ENCODE peak calls at places on chromosomes 13 and 19, in four cellular contexts. W is testis, H is Peyer's patch, N is ovary. G is an unnamed sample.

GRCh38 chr13:99322297-99323103 is 15.3 kb upstream of the GPR183 start:
- DNase-seq in H (no peak), N (no peak), W (no peak), G (peak; percentile 38)

GRCh38 chr13:100976993-100977392 is 302.4 kb upstream of the TMTC4 start:
- DNase-seq in H (no peak), W (no peak), N (no peak), G (no peak)

GRCh38 chr13:29165840-29166239 is 345.7 kb downstream of the MTUS2 start:
- DNase-seq in W (no peak), N (no peak), H (no peak), G (no peak)

GRCh38 chr13:60163525-60164471 is at the start of gene DIAPH3:
- DNase-seq in N (peak; percentile 94), H (peak; percentile 94), W (peak; percentile 98), G (peak; percentile 98)

GRCh38 chr19:29966594-29967249 is 24.7 kb downstream of the URI1 start:
- DNase-seq in H (no peak), W (no peak), N (no peak), G (peak; percentile 31)

GRCh38 chr13:20848944-20849343 is 53.6 kb downstream of the XPO4 start:
- DNase-seq in W (no peak), N (no peak), H (no peak), G (no peak)

GRCh38 chr13:25977671-25978070 is 74.1 kb downstream of the SHISA2 start:
- DNase-seq in W (no peak), N (no peak), H (no peak), G (no peak)

GRCh38 chr13:111929036-111929616 is 137.8 kb upstream of the SOX1 start:
- DNase-seq in H (no peak), N (no peak), W (no peak), G (no peak)

GRCh38 chr13:114064516-114065140 is 67.8 kb downstream of the RASA3 start:
- DNase-seq in W (no peak), H (no peak), N (peak; percentile 39), G (no peak)

GRCh38 chr13:36706755-36707154 is 32.9 kb downstream of the SERTM1 start:
- DNase-seq in W (no peak), H (no peak), N (no peak), G (no peak)

GRCh38 chr13:89514534-89515312 is 1832.8 kb upstream of the MIR17HG start:
- DNase-seq in W (no peak), H (no peak), N (no peak), G (no peak)

GRCh38 chr19:42561512-42561911 is 33.2 kb downstream of the CEACAM8 start:
- DNase-seq in W (no peak), N (no peak), H (no peak), G (no peak)

GRCh38 chr13:80036845-80037504 is 304.0 kb downstream of the SPRY2 start:
- DNase-seq in H (peak; percentile 22), W (no peak), N (no peak), G (no peak)

GRCh38 chr19:35901854-35902661 is at the start of gene HCST:
- DNase-seq in H (peak; percentile 71), N (no peak), W (no peak), G (no peak)

GRCh38 chr13:113995051-113995601 is 21.2 kb upstream of the C13orf46 start:
- DNase-seq in W (no peak), H (no peak), N (no peak), G (no peak)

GRCh38 chr13:19185086-19185864 is 3.7 kb upstream of the TUBA3C start:
- DNase-seq in H (no peak), N (no peak), W (peak; percentile 57), G (no peak)

GRCh38 chr13:110415669-110416068 is 108.6 kb downstream of the COL4A2 start:
- DNase-seq in W (no peak), N (no peak), H (no peak), G (peak; percentile 5)

GRCh38 chr13:37241786-37242185 is 136.3 kb upstream of the CSNK1A1L start:
- DNase-seq in H (no peak), N (no peak), W (no peak), G (no peak)

DNA sequence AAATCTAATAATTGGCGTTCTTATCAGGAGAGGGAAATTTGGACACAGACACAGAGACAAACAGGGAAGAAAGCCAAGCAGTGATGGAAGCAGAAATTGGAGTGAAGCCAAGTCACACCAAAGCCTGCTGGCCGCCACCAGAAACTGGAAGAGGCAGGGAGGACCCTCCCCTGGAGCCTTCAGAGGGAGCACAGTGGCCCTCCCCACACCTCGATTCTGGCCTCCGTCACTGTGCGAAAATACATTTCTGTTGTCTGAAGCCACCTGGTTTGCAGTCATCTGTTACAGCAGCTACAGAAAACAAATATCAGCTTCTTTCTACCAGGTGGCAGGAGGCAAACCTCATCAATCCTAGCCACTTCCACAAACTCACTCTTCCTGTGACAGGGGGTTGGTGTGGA is 8.3 kb upstream of the TLE6 start:
- DNase-seq in W (peak; percentile 73), H (no peak), N (peak; percentile 35), G (no peak)
- TF ChIP-seq POLR2A in W (no peak), H (no peak), N (no peak), G (no peak)

GRCh38 chr19:50716178-50717025 is 3.2 kb downstream of the SHANK1 start:
- DNase-seq in N (no peak), W (no peak), H (no peak), G (no peak)
- TF ChIP-seq POLR2A in N (no peak), W (no peak), H (no peak), G (no peak)

GRCh38 chr19:1325568-1326294 is 40.1 kb downstream of the EFNA2 start:
- DNase-seq in W (no peak), N (no peak), H (no peak), G (no peak)
- TF ChIP-seq POLR2A in W (no peak), N (no peak), H (no peak), G (no peak)

GRCh38 chr19:3712663-3713531 is 4.7 kb downstream of the TJP3 start:
- DNase-seq in W (no peak), N (no peak), H (no peak), G (no peak)
- TF ChIP-seq POLR2A in W (no peak), N (no peak), H (no peak), G (no peak)

GRCh38 chr19:11558881-11559828 is at the start of gene ELOF1:
- DNase-seq in N (peak; percentile 98), W (peak; percentile 99), H (peak; percentile 97), G (peak; percentile 99)
- TF ChIP-seq POLR2A in N (peak; percentile 88), W (no peak), H (peak; percentile 71), G (peak; percentile 98)

GRCh38 chr13:24127116-24127631 is 33.3 kb upstream of the SPATA13 start:
- DNase-seq in W (no peak), H (no peak), N (no peak), G (no peak)
- TF ChIP-seq POLR2A in W (no peak), H (peak; percentile 23), N (no peak), G (no peak)

DNA sequence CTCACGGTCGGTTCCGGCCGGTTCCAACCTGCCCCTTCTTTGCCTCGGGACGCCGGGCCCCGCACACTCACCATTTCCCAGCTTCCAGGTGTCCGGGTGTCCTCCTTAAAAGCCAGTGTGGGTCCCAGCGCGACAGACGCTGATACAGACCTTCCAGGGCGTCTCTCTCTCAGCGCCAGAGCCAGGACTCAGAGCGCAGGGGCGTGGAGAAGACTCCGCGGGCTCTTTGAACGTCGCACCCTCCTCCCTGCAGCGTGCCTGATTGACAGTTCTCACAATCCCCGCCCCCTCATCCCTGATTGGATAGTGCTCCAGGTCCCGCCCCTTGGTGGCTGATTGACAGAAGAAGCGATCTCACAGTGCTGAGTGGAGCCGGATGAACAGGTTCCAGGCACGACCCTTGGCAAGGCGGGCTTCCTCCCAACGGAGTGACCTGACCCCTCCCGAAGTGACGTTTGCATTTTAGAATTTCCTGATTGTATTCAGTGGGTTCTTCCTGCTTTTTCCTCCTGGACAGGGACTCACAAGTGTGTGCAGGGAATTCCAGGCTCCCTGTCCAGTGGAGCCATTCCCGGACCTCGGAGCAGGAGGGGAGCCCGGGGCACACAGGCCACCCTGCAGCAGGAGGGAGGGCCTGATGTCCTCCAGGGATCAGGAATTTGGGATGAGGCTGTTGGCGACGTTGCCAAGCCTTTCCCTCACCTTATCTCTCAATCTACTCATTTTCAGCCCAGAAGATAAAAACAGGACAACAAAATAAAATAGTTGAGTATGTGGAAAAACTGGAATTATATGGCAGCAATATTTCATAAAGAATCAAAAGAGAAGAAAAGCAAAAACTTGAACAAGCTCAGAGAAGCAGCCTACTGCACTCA is at the start of gene ZNF823:
- DNase-seq in W (peak; percentile 100), H (peak; percentile 100), N (peak; percentile 99), G (peak; percentile 97)
- TF ChIP-seq POLR2A in W (peak; percentile 54), H (peak; percentile 96), N (peak; percentile 36), G (peak; percentile 64)

GRCh38 chr19:49580264-49581006 is at the start of gene NOSIP:
- DNase-seq in N (peak; percentile 95), H (peak; percentile 96), W (peak; percentile 98), G (peak; percentile 99)
- TF ChIP-seq POLR2A in N (peak; percentile 76), H (peak; percentile 92), W (peak; percentile 88), G (peak; percentile 98)

G was measured in erythroblast.